ENCODE peak calls at places on chromosomes 1 and 21, in eight cellular contexts. G, E, B, K, I, H, Q and N are unnamed samples. For H3K27me3, the result is how much of the 10 kb centered on the place peaks cover.

GRCh38 chr1:210330279-210330866 is 1.7 kb downstream of the HHAT start:
- DNase-seq in G (no peak), E (peak), B (no peak), K (no peak), I (no peak), H (no peak), Q (peak), N (no peak)

GRCh38 chr1:25904942-25905679 is 1.1 kb downstream of the STMN1 start:
- DNase-seq in G (peak), E (peak), B (peak), K (peak), I (peak), H (peak), Q (peak), N (peak)

GRCh38 chr1:107883562-107883961 is 81.4 kb downstream of the VAV3 start:
- DNase-seq in G (no peak), E (no peak), B (no peak), K (peak), I (peak), H (no peak), Q (no peak), N (no peak)

GRCh38 chr1:165945911-165946310 is 118.5 kb downstream of the UCK2 start:
- DNase-seq in G (no peak), E (no peak), B (no peak), K (no peak), I (no peak), H (no peak), Q (no peak), N (no peak)

GRCh38 chr1:206050655-206051235 is 2.2 kb upstream of the RHEX start:
- DNase-seq in G (no peak), E (no peak), B (no peak), K (peak), I (no peak), H (no peak), Q (peak), N (peak)

GRCh38 chr1:58754056-58754613 is 29.7 kb downstream of the JUN start:
- DNase-seq in G (no peak), E (no peak), B (no peak), K (no peak), I (no peak), H (no peak), Q (peak), N (peak)

GRCh38 chr1:177309884-177310283 is 139.1 kb downstream of the BRINP2 start:
- DNase-seq in G (no peak), E (no peak), B (no peak), K (no peak), I (no peak), H (no peak), Q (no peak), N (no peak)

GRCh38 chr1:96927125-96927524 is 205.5 kb downstream of the PTBP2 start:
- DNase-seq in G (no peak), E (no peak), B (no peak), K (no peak), I (peak), H (no peak), Q (peak), N (no peak)

GRCh38 chr1:159008744-159009188 is 941 bp upstream of the IFI16 start:
- DNase-seq in G (no peak), E (no peak), B (no peak), K (peak), I (peak), H (no peak), Q (no peak), N (no peak)

GRCh38 chr1:10860682-10861081 is 64.2 kb upstream of the CASZ1 start:
- DNase-seq in G (no peak), E (no peak), B (peak), K (no peak), I (no peak), H (no peak), Q (no peak), N (no peak)
- H3K27me3 ChIP-seq in G (under half), E (under half), B (under half), K (half or more), I (under half), H (under half), Q (under half), N (under half)

GRCh38 chr1:225777058-225777582 is 506 bp upstream of the SRP9 start:
- DNase-seq in G (no peak), E (no peak), B (no peak), K (no peak), I (no peak), H (peak), Q (no peak), N (no peak)
- H3K4me3 ChIP-seq in G (peak), E (peak), B (peak), K (peak), I (peak), H (peak), Q (peak), N (peak)

GRCh38 chr1:68442822-68443556 is 6.8 kb downstream of the RPE65 start:
- DNase-seq in G (no peak), E (peak), B (no peak), K (peak), I (peak), H (no peak), Q (peak), N (peak)

GRCh38 chr1:68438310-68438709 is 11.4 kb downstream of the RPE65 start:
- DNase-seq in G (no peak), E (no peak), B (no peak), K (peak), I (no peak), H (no peak), Q (peak), N (peak)

DNA sequence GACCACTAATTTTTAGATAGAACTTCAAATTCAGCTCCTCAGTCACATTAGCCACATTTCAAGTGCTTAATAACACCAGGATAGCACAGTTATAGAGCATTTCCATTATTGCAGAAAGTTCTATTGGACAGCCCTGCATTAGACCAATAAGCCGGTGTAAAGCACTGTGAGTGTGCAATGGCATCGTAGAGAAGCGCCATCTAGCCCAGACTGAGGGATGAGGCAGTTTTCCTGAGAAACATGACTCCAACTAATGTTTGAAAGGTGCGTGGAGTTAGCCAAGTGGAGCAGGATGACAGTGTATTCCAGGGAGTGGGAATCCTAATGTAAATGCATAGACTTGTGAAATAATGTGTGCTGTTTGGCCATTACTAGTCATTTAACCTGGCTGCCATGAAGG is 7.7 kb downstream of the RPE65 start:
- DNase-seq in G (no peak), E (no peak), B (no peak), K (no peak), I (no peak), H (no peak), Q (no peak), N (no peak)
- TF ChIP-seq CTCF in G (no peak), E (no peak), B (no peak), K (no peak), I (no peak), H (no peak), Q (no peak), N (no peak)

GRCh38 chr1:57421366-57421765 is 2.5 kb downstream of the DAB1 start:
- DNase-seq in G (no peak), E (no peak), B (no peak), K (no peak), I (peak), H (no peak), Q (no peak), N (no peak)
- H3K27me3 ChIP-seq in G (under half), E (under half), B (half or more), K (under half), I (under half), H (under half), Q (half or more), N (under half)

GRCh38 chr1:226676381-226676780 is 62.7 kb downstream of the ITPKB start:
- DNase-seq in G (no peak), E (no peak), B (no peak), K (no peak), I (no peak), H (no peak), Q (no peak), N (no peak)

GRCh38 chr1:226678251-226678650 is 60.8 kb downstream of the ITPKB start:
- DNase-seq in G (no peak), E (no peak), B (no peak), K (no peak), I (no peak), H (no peak), Q (no peak), N (no peak)

GRCh38 chr1:226678701-226679100 is 60.4 kb downstream of the ITPKB start:
- DNase-seq in G (no peak), E (no peak), B (no peak), K (no peak), I (no peak), H (no peak), Q (no peak), N (no peak)

GRCh38 chr1:226675720-226676357 is 63.2 kb downstream of the ITPKB start:
- DNase-seq in G (no peak), E (no peak), B (no peak), K (no peak), I (no peak), H (no peak), Q (no peak), N (no peak)

GRCh38 chr1:226677121-226678020 is 61.7 kb downstream of the ITPKB start:
- DNase-seq in G (peak), E (peak), B (peak), K (peak), I (peak), H (peak), Q (peak), N (peak)
- H3K4me3 ChIP-seq in G (no peak), E (no peak), B (peak), K (no peak), I (no peak), H (no peak), Q (no peak), N (no peak)

GRCh38 chr1:33140153-33141149 is 41.4 kb downstream of the TRIM62 start:
- DNase-seq in G (no peak), E (peak), B (no peak), K (no peak), I (no peak), H (no peak), Q (peak), N (peak)
- TF ChIP-seq CTCF in G (no peak), E (peak), B (no peak), K (no peak), I (no peak), H (no peak), Q (peak), N (no peak)

DNA sequence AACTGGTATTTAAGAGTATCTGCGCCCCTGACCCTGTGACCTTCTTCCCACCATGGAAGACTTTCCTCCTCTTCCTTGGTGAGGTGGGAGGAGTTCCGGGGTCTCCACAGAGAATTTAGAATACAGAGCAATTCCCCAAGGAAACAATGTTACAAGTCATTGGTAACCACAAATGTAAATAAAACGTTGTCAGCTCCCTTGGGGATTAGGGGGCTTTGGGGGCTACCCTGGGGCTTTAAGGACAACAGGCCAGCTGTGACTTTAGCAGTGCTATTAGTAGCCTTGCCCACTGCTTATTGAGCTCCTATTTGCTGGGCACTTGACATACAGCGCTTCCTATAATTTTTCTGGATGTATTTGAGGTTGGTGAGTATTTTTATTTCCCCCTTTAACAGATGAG is 69.0 kb downstream of the IGSF21 start:
- DNase-seq in G (no peak), E (no peak), B (no peak), K (no peak), I (no peak), H (no peak), Q (no peak), N (no peak)
- H3K27me3 ChIP-seq in G (under half), E (under half), B (half or more), K (half or more), I (under half), H (under half), Q (under half), N (under half)

GRCh38 chr1:13707211-13707610 is 7.2 kb downstream of the PRDM2 start:
- DNase-seq in G (no peak), E (no peak), B (no peak), K (no peak), I (peak), H (no peak), Q (no peak), N (no peak)
- H3K4me3 ChIP-seq in G (no peak), E (no peak), B (no peak), K (no peak), I (no peak), H (no peak), Q (no peak), N (no peak)

GRCh38 chr21:46442938-46443337 is 15.8 kb upstream of the DIP2A start:
- DNase-seq in G (no peak), E (no peak), B (peak), K (no peak), I (no peak), H (no peak), Q (no peak), N (no peak)

GRCh38 chr21:46443910-46444309 is 14.8 kb upstream of the DIP2A start:
- DNase-seq in G (no peak), E (no peak), B (peak), K (no peak), I (no peak), H (no peak), Q (no peak), N (no peak)

GRCh38 chr21:46452719-46453118 is 6.0 kb upstream of the DIP2A start:
- DNase-seq in G (no peak), E (no peak), B (peak), K (no peak), I (no peak), H (no peak), Q (no peak), N (no peak)

DNA sequence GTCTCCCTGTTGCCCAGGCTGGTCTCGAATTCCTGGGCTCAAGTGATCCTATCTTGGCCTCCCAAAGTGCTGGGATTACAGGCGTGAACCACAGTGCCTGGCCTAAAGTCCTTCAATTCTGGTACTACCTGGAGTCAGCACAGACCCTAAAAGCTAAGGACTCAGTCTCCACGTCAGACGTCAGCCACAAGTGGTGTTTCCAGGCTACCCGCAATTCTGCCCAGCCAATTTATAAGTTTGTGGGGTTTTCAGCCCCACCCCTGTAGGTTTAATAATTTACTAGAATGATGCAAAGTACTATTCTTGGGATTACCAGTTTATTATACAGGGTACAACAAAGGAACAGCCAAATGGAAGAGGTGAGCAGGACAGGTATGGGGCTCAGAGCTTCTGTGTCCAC is 10.6 kb upstream of the DIP2A start:
- DNase-seq in G (no peak), E (no peak), B (peak), K (no peak), I (no peak), H (no peak), Q (no peak), N (no peak)
- TF ChIP-seq CTCF in G (no peak), E (no peak), B (no peak), K (no peak), I (no peak), H (no peak), Q (no peak), N (no peak)